ENCODE peak calls at places on chromosomes 4 and X, in six cellular contexts. One of them, this sample, is unnamed.

GRCh38 chrX:121333942-121334341 is 286.5 kb downstream of the GLUD2 start:
- DNase-seq in IMR-90: no peak
- DNase-seq in mesendoderm: peak
- DNase-seq in H1: no peak
- DNase-seq in H9: no peak
- DNase-seq in mesenchymal stem cell: no peak
- DNase-seq in this sample: no peak

GRCh38 chr4:159016527-159017137 is 86.2 kb upstream of the RAPGEF2 start:
- DNase-seq in IMR-90: peak
- DNase-seq in mesendoderm: peak
- DNase-seq in H1: no peak
- DNase-seq in H9: peak
- DNase-seq in mesenchymal stem cell: peak
- DNase-seq in this sample: peak

GRCh38 chr4:180947421-180947820 is 1295.8 kb upstream of the TENM3 start:
- DNase-seq in IMR-90: peak
- DNase-seq in mesendoderm: no peak
- DNase-seq in H1: no peak
- DNase-seq in H9: no peak
- DNase-seq in mesenchymal stem cell: no peak
- DNase-seq in this sample: no peak

GRCh38 chr4:3046149-3046548 is 28.2 kb downstream of the HTT-AS start:
- DNase-seq in IMR-90: no peak
- DNase-seq in mesendoderm: no peak
- DNase-seq in H1: no peak
- DNase-seq in H9: no peak
- DNase-seq in mesenchymal stem cell: no peak
- DNase-seq in this sample: no peak

GRCh38 chr4:6198768-6199343 is 1.5 kb downstream of the JAKMIP1 start:
- DNase-seq in IMR-90: no peak
- DNase-seq in mesendoderm: peak
- DNase-seq in H1: peak
- DNase-seq in H9: peak
- DNase-seq in mesenchymal stem cell: peak
- DNase-seq in this sample: peak

GRCh38 chr4:39539026-39539690 is 11.9 kb upstream of the UGDH start:
- DNase-seq in IMR-90: peak
- DNase-seq in mesendoderm: no peak
- DNase-seq in H1: no peak
- DNase-seq in H9: no peak
- DNase-seq in mesenchymal stem cell: no peak
- DNase-seq in this sample: no peak

GRCh38 chr4:140924761-140925392 is 168.7 kb upstream of the TBC1D9 start:
- DNase-seq in IMR-90: no peak
- DNase-seq in mesendoderm: no peak
- DNase-seq in H1: no peak
- DNase-seq in H9: peak
- DNase-seq in mesenchymal stem cell: no peak
- DNase-seq in this sample: no peak

GRCh38 chrX:130330706-130331105 is 9.0 kb upstream of the SLC25A14 start:
- DNase-seq in IMR-90: peak
- DNase-seq in mesendoderm: peak
- DNase-seq in H1: peak
- DNase-seq in H9: peak
- DNase-seq in mesenchymal stem cell: peak
- DNase-seq in this sample: peak

GRCh38 chr4:108796173-108796572 is 33.3 kb upstream of the ETNPPL start:
- DNase-seq in IMR-90: no peak
- DNase-seq in mesendoderm: no peak
- DNase-seq in H1: no peak
- DNase-seq in H9: no peak
- DNase-seq in mesenchymal stem cell: peak
- DNase-seq in this sample: no peak

GRCh38 chr4:85756938-85757337 is 282.0 kb downstream of the ARHGAP24 start:
- DNase-seq in IMR-90: peak
- DNase-seq in mesendoderm: peak
- DNase-seq in H1: no peak
- DNase-seq in H9: peak
- DNase-seq in mesenchymal stem cell: peak
- DNase-seq in this sample: no peak

GRCh38 chr4:86961605-86962295 is 26.9 kb downstream of the AFF1 start:
- DNase-seq in IMR-90: peak
- DNase-seq in mesendoderm: no peak
- DNase-seq in H1: no peak
- DNase-seq in H9: no peak
- DNase-seq in mesenchymal stem cell: peak
- DNase-seq in this sample: no peak

GRCh38 chrX:13538414-13538813 is 31.0 kb upstream of the EGFL6 start:
- DNase-seq in IMR-90: no peak
- DNase-seq in mesendoderm: no peak
- DNase-seq in H1: no peak
- DNase-seq in H9: no peak
- DNase-seq in mesenchymal stem cell: no peak
- DNase-seq in this sample: no peak

GRCh38 chr4:41438564-41438963 is 99.4 kb upstream of the LIMCH1 start:
- DNase-seq in IMR-90: no peak
- DNase-seq in mesendoderm: no peak
- DNase-seq in H1: no peak
- DNase-seq in H9: no peak
- DNase-seq in mesenchymal stem cell: peak
- DNase-seq in this sample: no peak

GRCh38 chr4:156968479-156968984 is 3.1 kb downstream of the PDGFC start:
- DNase-seq in IMR-90: peak
- DNase-seq in mesendoderm: peak
- DNase-seq in H1: no peak
- DNase-seq in H9: peak
- DNase-seq in mesenchymal stem cell: peak
- DNase-seq in this sample: peak

GRCh38 chr4:15778742-15779231 is 659 bp downstream of the CD38 start:
- DNase-seq in IMR-90: no peak
- DNase-seq in mesendoderm: peak
- DNase-seq in H1: no peak
- DNase-seq in H9: peak
- DNase-seq in mesenchymal stem cell: peak
- DNase-seq in this sample: peak

GRCh38 chr4:88439161-88439760 is 17.7 kb upstream of the HERC5 start:
- DNase-seq in IMR-90: no peak
- DNase-seq in mesendoderm: peak
- DNase-seq in H1: peak
- DNase-seq in H9: peak
- DNase-seq in mesenchymal stem cell: no peak
- DNase-seq in this sample: no peak

GRCh38 chr4:102625232-102625930 is 124.2 kb downstream of the NFKB1 start:
- DNase-seq in IMR-90: peak
- DNase-seq in mesendoderm: peak
- DNase-seq in H1: no peak
- DNase-seq in H9: peak
- DNase-seq in mesenchymal stem cell: peak
- DNase-seq in this sample: no peak

GRCh38 chr4:153427363-153428071 is 38.6 kb upstream of the TMEM131L start:
- DNase-seq in IMR-90: peak
- DNase-seq in mesendoderm: no peak
- DNase-seq in H1: no peak
- DNase-seq in H9: no peak
- DNase-seq in mesenchymal stem cell: no peak
- DNase-seq in this sample: no peak

GRCh38 chr4:137610960-137611359 is 78.7 kb upstream of the PCDH18 start:
- DNase-seq in IMR-90: peak
- DNase-seq in mesendoderm: peak
- DNase-seq in H1: no peak
- DNase-seq in H9: peak
- DNase-seq in mesenchymal stem cell: peak
- DNase-seq in this sample: no peak

GRCh38 chrX:53445977-53446376 is 11.8 kb upstream of the HSD17B10 start:
- DNase-seq in IMR-90: peak
- DNase-seq in mesendoderm: peak
- DNase-seq in H1: no peak
- DNase-seq in H9: peak
- DNase-seq in mesenchymal stem cell: peak
- DNase-seq in this sample: no peak

GRCh38 chr4:93029774-93030173 is 726.0 kb downstream of the GRID2 start:
- DNase-seq in IMR-90: no peak
- DNase-seq in mesendoderm: no peak
- DNase-seq in H1: no peak
- DNase-seq in H9: no peak
- DNase-seq in mesenchymal stem cell: no peak
- DNase-seq in this sample: no peak

GRCh38 chr4:56311299-56311975 is 75.9 kb downstream of the AASDH start:
- DNase-seq in IMR-90: no peak
- DNase-seq in mesendoderm: peak
- DNase-seq in H1: no peak
- DNase-seq in H9: no peak
- DNase-seq in mesenchymal stem cell: no peak
- DNase-seq in this sample: no peak

GRCh38 chrX:16101581-16101980 is 21.8 kb upstream of the GRPR start:
- DNase-seq in IMR-90: no peak
- DNase-seq in mesendoderm: peak
- DNase-seq in H1: no peak
- DNase-seq in H9: no peak
- DNase-seq in mesenchymal stem cell: no peak
- DNase-seq in this sample: no peak

GRCh38 chr4:28886934-28887333 is 1833.2 kb upstream of the PCDH7 start:
- DNase-seq in IMR-90: peak
- DNase-seq in mesendoderm: no peak
- DNase-seq in H1: no peak
- DNase-seq in H9: no peak
- DNase-seq in mesenchymal stem cell: peak
- DNase-seq in this sample: no peak

GRCh38 chrX:66023726-66024467 is 16.0 kb downstream of the VSIG4 start:
- DNase-seq in IMR-90: no peak
- DNase-seq in mesendoderm: no peak
- DNase-seq in H1: no peak
- DNase-seq in H9: no peak
- DNase-seq in mesenchymal stem cell: no peak
- DNase-seq in this sample: no peak

GRCh38 chr4:183175631-183176232 is 76.7 kb downstream of the WWC2 start:
- DNase-seq in IMR-90: peak
- DNase-seq in mesendoderm: no peak
- DNase-seq in H1: no peak
- DNase-seq in H9: no peak
- DNase-seq in mesenchymal stem cell: no peak
- DNase-seq in this sample: no peak

GRCh38 chr4:121758896-121759568 is 5.9 kb downstream of the SMIM43 start:
- DNase-seq in IMR-90: peak
- DNase-seq in mesendoderm: no peak
- DNase-seq in H1: no peak
- DNase-seq in H9: no peak
- DNase-seq in mesenchymal stem cell: peak
- DNase-seq in this sample: no peak

GRCh38 chrX:42220083-42220482 is 296.7 kb upstream of the CASK start:
- DNase-seq in IMR-90: no peak
- DNase-seq in mesendoderm: no peak
- DNase-seq in H1: no peak
- DNase-seq in H9: no peak
- DNase-seq in mesenchymal stem cell: no peak
- DNase-seq in this sample: no peak
- H2BK15ac ChIP-seq in IMR-90: no peak
- H2BK15ac ChIP-seq in mesendoderm: no peak
- H2BK15ac ChIP-seq in H1: no peak
- H2BK15ac ChIP-seq in H9: no peak
- H2BK15ac ChIP-seq in mesenchymal stem cell: no peak
- H2BK15ac ChIP-seq in this sample: no peak

GRCh38 chr4:155766544-155766943 is 7.7 kb downstream of the GUCY1B1 start:
- DNase-seq in IMR-90: no peak
- DNase-seq in mesendoderm: no peak
- DNase-seq in H1: no peak
- DNase-seq in H9: no peak
- DNase-seq in mesenchymal stem cell: no peak
- DNase-seq in this sample: no peak

GRCh38 chr4:155773196-155773800 is 14.5 kb downstream of the GUCY1B1 start:
- DNase-seq in IMR-90: no peak
- DNase-seq in mesendoderm: no peak
- DNase-seq in H1: no peak
- DNase-seq in H9: no peak
- DNase-seq in mesenchymal stem cell: peak
- DNase-seq in this sample: no peak

GRCh38 chr4:155768370-155768769 is 9.5 kb downstream of the GUCY1B1 start:
- DNase-seq in IMR-90: no peak
- DNase-seq in mesendoderm: no peak
- DNase-seq in H1: no peak
- DNase-seq in H9: no peak
- DNase-seq in mesenchymal stem cell: no peak
- DNase-seq in this sample: no peak

GRCh38 chr4:155772459-155773195 is 13.8 kb downstream of the GUCY1B1 start:
- DNase-seq in IMR-90: no peak
- DNase-seq in mesendoderm: peak
- DNase-seq in H1: no peak
- DNase-seq in H9: peak
- DNase-seq in mesenchymal stem cell: no peak
- DNase-seq in this sample: no peak

DNA sequence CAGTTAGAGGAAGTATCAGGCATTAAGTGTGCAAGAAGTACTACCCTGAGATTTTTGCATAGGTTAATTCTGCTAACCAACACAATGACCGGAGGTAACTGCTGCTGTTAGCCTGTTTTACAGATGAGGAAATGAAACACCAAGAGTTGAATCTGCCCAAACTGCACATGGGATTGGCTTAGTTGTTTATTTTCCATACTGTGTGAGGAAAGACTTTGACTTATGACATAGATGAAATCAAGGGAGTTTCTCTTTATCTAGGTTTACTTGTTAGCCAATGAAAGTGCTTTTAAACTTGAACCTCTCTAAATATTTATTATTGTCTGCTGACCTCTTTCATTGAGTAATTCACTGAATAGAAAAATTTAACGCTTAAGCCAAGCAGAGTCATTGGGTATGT is 10.3 kb downstream of the GUCY1B1 start:
- DNase-seq in IMR-90: peak
- DNase-seq in mesendoderm: no peak
- DNase-seq in H1: no peak
- DNase-seq in H9: no peak
- DNase-seq in mesenchymal stem cell: peak
- DNase-seq in this sample: no peak
- H2BK15ac ChIP-seq in IMR-90: no peak
- H2BK15ac ChIP-seq in mesendoderm: no peak
- H2BK15ac ChIP-seq in H1: no peak
- H2BK15ac ChIP-seq in H9: no peak
- H2BK15ac ChIP-seq in mesenchymal stem cell: no peak
- H2BK15ac ChIP-seq in this sample: no peak

DNA sequence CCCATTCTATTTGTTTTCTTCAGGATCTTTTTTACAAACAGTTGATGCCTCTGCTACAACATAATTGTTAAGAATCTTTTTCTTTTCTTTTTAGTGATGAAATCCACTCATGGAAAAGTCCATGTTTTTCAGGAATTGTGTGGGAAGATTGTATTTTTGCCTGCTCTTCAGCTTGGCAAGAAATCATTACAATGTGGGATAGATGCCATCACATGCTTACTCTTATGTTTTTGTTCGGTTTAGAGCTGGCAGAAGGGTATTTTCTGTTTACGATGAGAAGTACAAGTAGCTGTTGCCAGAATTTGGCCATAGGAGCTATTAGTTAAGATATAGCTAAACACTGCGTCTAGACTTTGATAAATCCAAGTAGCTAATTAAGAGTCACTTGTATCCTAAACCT is 2585.3 kb downstream of the ARAP2 start:
- DNase-seq in IMR-90: no peak
- DNase-seq in mesendoderm: no peak
- DNase-seq in H1: no peak
- DNase-seq in H9: no peak
- DNase-seq in mesenchymal stem cell: no peak
- DNase-seq in this sample: no peak
- H2BK15ac ChIP-seq in IMR-90: no peak
- H2BK15ac ChIP-seq in mesendoderm: no peak
- H2BK15ac ChIP-seq in H1: no peak
- H2BK15ac ChIP-seq in H9: no peak
- H2BK15ac ChIP-seq in mesenchymal stem cell: no peak
- H2BK15ac ChIP-seq in this sample: no peak

GRCh38 chr4:8082517-8083055 is 76.0 kb downstream of the ABLIM2 start:
- DNase-seq in IMR-90: no peak
- DNase-seq in mesendoderm: no peak
- DNase-seq in H1: no peak
- DNase-seq in H9: no peak
- DNase-seq in mesenchymal stem cell: peak
- DNase-seq in this sample: no peak
- H2BK15ac ChIP-seq in IMR-90: no peak
- H2BK15ac ChIP-seq in mesendoderm: no peak
- H2BK15ac ChIP-seq in H1: no peak
- H2BK15ac ChIP-seq in H9: no peak
- H2BK15ac ChIP-seq in mesenchymal stem cell: no peak
- H2BK15ac ChIP-seq in this sample: no peak

This sample was measured in neuronal stem cell.